ENCODE peak calls at places on chromosomes 13 and 19, in five cellular contexts. N is CD8-positive, alpha-beta T cell; V is GM12878; J is neural progenitor cell; U is uterus. P is an unnamed sample.

GRCh38 chr13:38366954-38367645 is 17.4 kb downstream of the UFM1 start:
- DNase-seq in N (no peak), V (no peak), J (no peak), U (no peak), P (no peak)

GRCh38 chr13:44576396-44577235 is 486 bp upstream of the TSC22D1 start:
- DNase-seq in N (peak; percentile 15), V (no peak), J (peak; percentile 62), U (peak; percentile 37), P (peak; percentile 25)

GRCh38 chr19:3368848-3369336 is 2.5 kb downstream of the NFIC start:
- DNase-seq in N (no peak), V (no peak), J (no peak), U (no peak), P (no peak)

GRCh38 chr13:31905896-31906295 is 125.7 kb upstream of the FRY start:
- DNase-seq in N (no peak), V (no peak), J (no peak), U (no peak), P (no peak)

GRCh38 chr13:102913924-102914628 is 68.2 kb downstream of the ERCC5 start:
- DNase-seq in N (no peak), V (no peak), J (no peak), U (no peak), P (no peak)

GRCh38 chr19:16076958-16077611 is 790 bp downstream of the TPM4 start:
- DNase-seq in N (no peak), V (no peak), J (peak; percentile 73), U (no peak), P (peak; percentile 75)

GRCh38 chr19:48741222-48741999 is 1.0 kb upstream of the RASIP1 start:
- DNase-seq in N (no peak), V (no peak), J (peak; percentile 71), U (no peak), P (peak; percentile 59)

GRCh38 chr13:113120300-113121182 is 2.1 kb upstream of the F10 start:
- DNase-seq in N (no peak), V (no peak), J (no peak), U (no peak), P (no peak)

GRCh38 chr13:114311387-114311786 is 2.9 kb upstream of the CHAMP1 start:
- DNase-seq in N (no peak), V (no peak), J (no peak), U (no peak), P (no peak)

GRCh38 chr19:28493881-28494280 is 719.1 kb downstream of the UQCRFS1 start:
- DNase-seq in N (no peak), V (no peak), J (peak; percentile 90), U (no peak), P (no peak)

GRCh38 chr13:112158961-112159360 is 92.0 kb downstream of the SOX1 start:
- DNase-seq in N (no peak), V (no peak), J (no peak), U (no peak), P (no peak)

GRCh38 chr13:79988573-79988972 is 352.4 kb downstream of the SPRY2 start:
- DNase-seq in N (no peak), V (no peak), J (no peak), U (no peak), P (no peak)

GRCh38 chr13:80048802-80049201 is 292.1 kb downstream of the SPRY2 start:
- DNase-seq in N (peak; percentile 4), V (peak; percentile 89), J (peak; percentile 47), U (peak; percentile 77), P (peak; percentile 80)

GRCh38 chr19:7856679-7857663 is 17.2 kb downstream of the PRR36 start:
- DNase-seq in N (no peak), V (no peak), J (no peak), U (no peak), P (no peak)

GRCh38 chr19:1615156-1615765 is 10.0 kb upstream of the UQCR11 start:
- DNase-seq in N (no peak), V (no peak), J (no peak), U (no peak), P (no peak)
- H3K4me1 ChIP-seq in N (peaks cover 20% of the 10 kb centered on the region), V (no peaks in the 10 kb centered on the region), J (no peaks in the 10 kb centered on the region), U (no peaks in the 10 kb centered on the region), P (peaks cover 21% of the 10 kb centered on the region)

GRCh38 chr19:57477191-57478008 is at the start of gene ZNF772:
- DNase-seq in N (peak; percentile 78), V (peak; percentile 73), J (peak; percentile 94), U (peak; percentile 85), P (peak; percentile 92)
- TF ChIP-seq CTCF in N (peak; percentile 65), V (peak; percentile 65), J (peak; percentile 45), U (peak; percentile 28), P (peak; percentile 82)

DNA sequence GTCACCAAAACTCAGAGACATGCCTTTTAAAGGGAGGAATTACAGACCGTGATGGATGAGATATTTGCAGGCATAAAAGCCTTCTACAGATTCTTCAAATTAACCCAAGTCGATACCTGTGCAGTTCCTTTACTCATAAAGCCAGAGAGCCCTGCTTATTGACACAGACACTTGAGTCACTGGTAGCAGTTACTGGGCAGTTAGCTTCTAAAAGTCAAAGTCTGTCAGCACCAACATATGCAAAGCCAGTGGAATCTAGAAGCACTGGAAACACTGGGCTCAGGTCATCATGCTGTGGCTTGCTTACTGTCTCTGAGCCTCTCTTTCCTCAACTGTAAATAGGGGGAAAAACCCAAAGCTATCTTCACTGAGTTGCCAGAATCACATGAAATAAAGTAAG is 25.7 kb upstream of the LRCH1 start:
- DNase-seq in N (no peak), V (no peak), J (no peak), U (no peak), P (no peak)
- H3K4me1 ChIP-seq in N (no peaks in the 10 kb centered on the region), V (peaks cover 7% of the 10 kb centered on the region), J (no peaks in the 10 kb centered on the region), U (no peaks in the 10 kb centered on the region), P (peaks cover 24% of the 10 kb centered on the region)

GRCh38 chr13:50512602-50513527 is 330.6 kb downstream of the DLEU7 start:
- DNase-seq in N (peak; percentile 33), V (no peak), J (peak; percentile 28), U (peak; percentile 54), P (peak; percentile 66)
- TF ChIP-seq CTCF in N (no peak), V (no peak), J (peak; percentile 7), U (peak; percentile 2), P (peak; percentile 43)

DNA sequence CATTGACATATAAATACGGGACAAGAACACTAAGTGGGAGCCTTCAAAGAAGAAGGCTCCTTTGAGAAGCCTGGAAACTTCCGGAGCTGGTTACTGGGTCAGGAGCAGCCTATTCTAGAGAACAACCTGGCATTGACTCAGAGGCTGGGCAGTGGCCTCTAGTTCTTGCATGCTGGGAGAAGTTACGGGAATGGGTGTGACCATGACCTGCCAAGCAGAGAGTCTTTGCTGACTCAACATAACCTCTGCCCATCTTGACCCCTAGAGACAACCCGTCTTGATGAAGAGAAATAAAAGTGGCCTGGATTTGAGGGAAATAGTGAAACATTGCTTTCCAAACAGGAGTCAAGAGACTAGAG is 21.0 kb downstream of the STARD13 start:
- DNase-seq in N (no peak), V (no peak), J (no peak), U (no peak), P (no peak)
- H3K4me1 ChIP-seq in N (no peaks in the 10 kb centered on the region), V (no peaks in the 10 kb centered on the region), J (no peaks in the 10 kb centered on the region), U (no peaks in the 10 kb centered on the region), P (peaks cover 98% of the 10 kb centered on the region)

DNA sequence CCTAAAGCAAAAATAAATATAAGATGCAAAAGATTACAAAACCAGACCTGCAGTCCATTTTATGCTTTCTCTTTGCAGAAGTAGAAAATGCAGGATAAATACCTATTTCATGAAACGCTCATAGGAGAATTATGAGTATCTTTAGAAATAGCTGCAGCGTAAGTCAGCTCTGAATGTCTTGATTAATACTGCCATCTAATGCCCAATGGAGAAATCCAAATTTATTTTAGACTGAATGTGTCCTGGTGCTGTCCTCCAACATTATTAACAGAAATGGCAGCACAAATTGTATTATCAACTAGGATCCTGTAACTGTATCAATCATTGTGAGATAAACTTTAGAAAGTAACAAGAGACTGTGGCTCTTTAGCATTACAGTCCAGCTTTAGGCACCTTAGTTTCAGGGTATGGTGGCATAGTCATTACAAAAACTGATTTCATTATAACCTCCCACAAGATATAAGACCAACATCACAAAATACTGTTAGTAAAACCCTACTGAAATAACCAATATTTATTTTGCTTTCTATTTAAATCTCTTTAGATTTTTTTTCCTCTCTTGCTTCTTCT is 162.1 kb upstream of the MIR17HG start:
- DNase-seq in N (no peak), V (no peak), J (peak; percentile 29), U (no peak), P (no peak)
- TF ChIP-seq CTCF in N (no peak), V (no peak), J (peak; percentile 58), U (no peak), P (peak; percentile 54)

GRCh38 chr13:48531416-48532145 is 1.3 kb downstream of the RCBTB2 start:
- DNase-seq in N (no peak), V (peak; percentile 38), J (peak; percentile 11), U (no peak), P (no peak)
- H3K4me1 ChIP-seq in N (peaks cover 14% of the 10 kb centered on the region), V (peaks cover 29% of the 10 kb centered on the region), J (peaks cover 17% of the 10 kb centered on the region), U (peaks cover 4% of the 10 kb centered on the region), P (peaks cover 39% of the 10 kb centered on the region)

GRCh38 chr19:50837300-50837699 is 3.9 kb upstream of the KLK15 start:
- DNase-seq in N (no peak), V (no peak), J (no peak), U (no peak), P (no peak)

GRCh38 chr19:50836543-50837195 is 3.3 kb upstream of the KLK15 start:
- DNase-seq in N (no peak), V (no peak), J (no peak), U (no peak), P (no peak)

GRCh38 chr19:50839712-50840655 is 6.6 kb upstream of the KLK15 start:
- DNase-seq in N (no peak), V (no peak), J (no peak), U (no peak), P (no peak)

GRCh38 chr19:50835785-50836542 is 2.6 kb upstream of the KLK15 start:
- DNase-seq in N (peak; percentile 44), V (peak; percentile 26), J (peak; percentile 79), U (peak; percentile 29), P (peak; percentile 66)

DNA sequence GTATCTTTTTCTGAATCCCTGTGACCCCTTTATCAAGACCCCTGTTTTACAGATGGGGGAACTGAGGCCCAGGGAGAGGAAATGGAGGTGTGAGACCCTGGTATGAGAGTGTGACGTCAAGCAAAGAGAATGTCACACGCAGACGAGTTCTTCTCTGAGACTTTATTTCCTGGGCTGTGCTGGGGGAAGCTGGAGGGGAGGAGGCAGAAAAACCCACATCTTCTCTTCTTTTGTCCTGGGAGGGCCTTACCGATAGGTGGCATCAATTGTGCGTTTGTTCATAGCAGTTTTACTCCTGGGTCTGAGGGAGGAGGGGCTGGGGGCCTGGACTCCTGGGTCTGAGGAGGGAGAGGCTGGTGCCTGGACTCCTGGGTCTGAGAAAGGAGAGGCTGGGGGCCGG is 4.9 kb upstream of the KLK15 start:
- DNase-seq in N (no peak), V (peak; percentile 25), J (peak; percentile 30), U (no peak), P (no peak)
- TF ChIP-seq CTCF in N (no peak), V (peak; percentile 37), J (peak; percentile 33), U (peak; percentile 5), P (no peak)